ENCODE peak calls at places on chromosomes 13 and 19, in four cellular contexts. L is breast epithelium, F is fibroblast of the aortic adventitia, W is uterus. G is an unnamed sample.

GRCh38 chr13:59332966-59333365 is 830.8 kb downstream of the DIAPH3 start:
- DNase-seq in L (no peak), F (no peak), W (no peak), G (no peak)

GRCh38 chr13:19713186-19713965 is 69.4 kb downstream of the PSPC1 start:
- DNase-seq in L (no peak), W (no peak), F (peak), G (peak)

GRCh38 chr19:9819590-9819898 is 665 bp upstream of the FBXL12 start:
- DNase-seq in F (no peak), L (no peak), W (no peak), G (no peak)

GRCh38 chr13:39692650-39693438 is 37.4 kb downstream of the COG6 start:
- DNase-seq in L (no peak), F (peak), W (no peak), G (no peak)

GRCh38 chr19:7928741-7929701 is 3.1 kb upstream of the CTXN1 start:
- DNase-seq in L (peak), W (peak), F (peak), G (no peak)

GRCh38 chr19:46731007-46731501 is 14.1 kb upstream of the PRKD2 start:
- DNase-seq in L (no peak), F (peak), W (no peak), G (no peak)

GRCh38 chr13:52377898-52378297 is 28.1 kb downstream of the THSD1 start:
- DNase-seq in W (no peak), F (no peak), L (no peak), G (no peak)

GRCh38 chr19:49214701-49215100 is 57.1 kb downstream of the TRPM4 start:
- DNase-seq in F (no peak), L (no peak), W (no peak), G (peak)

GRCh38 chr13:25778302-25778701 is 273.5 kb downstream of the SHISA2 start:
- DNase-seq in W (no peak), L (no peak), F (no peak), G (peak)

GRCh38 chr19:7373862-7374261 is 25.1 kb downstream of the ARHGEF18 start:
- DNase-seq in F (no peak), L (no peak), W (no peak), G (no peak)

GRCh38 chr19:52992109-52993004 is 21.4 kb upstream of the ERVV-1 start:
- DNase-seq in W (peak), F (peak), L (peak), G (no peak)

GRCh38 chr13:57045816-57046691 is 94.7 kb upstream of the PRR20A start:
- DNase-seq in W (no peak), L (no peak), F (no peak), G (no peak)

GRCh38 chr19:51372649-51373504 is at the start of gene NKG7:
- DNase-seq in L (no peak), F (no peak), W (no peak), G (peak)

GRCh38 chr13:44713793-44714469 is 137.8 kb upstream of the TSC22D1 start:
- DNase-seq in F (peak), W (no peak), L (peak), G (no peak)

GRCh38 chr13:27425918-27426630 is 1.7 kb downstream of the GTF3A start:
- DNase-seq in F (peak), W (peak), L (peak), G (peak)

GRCh38 chr13:20492641-20493040 is 33.0 kb downstream of the CRYL1 start:
- DNase-seq in F (peak), L (no peak), W (no peak), G (no peak)

GRCh38 chr13:74077847-74078246 is 56.4 kb downstream of the KLF12 start:
- DNase-seq in F (peak), W (no peak), L (no peak), G (no peak)

GRCh38 chr13:46197299-46197975 is 14.3 kb upstream of the LRRC63 start:
- DNase-seq in W (no peak), F (peak), L (no peak), G (no peak)

GRCh38 chr13:109586509-109587346 is 199.7 kb downstream of the IRS2 start:
- DNase-seq in W (no peak), F (no peak), L (no peak), G (no peak)

GRCh38 chr13:25733696-25734435 is 317.9 kb downstream of the SHISA2 start:
- DNase-seq in W (no peak), F (no peak), L (no peak), G (no peak)

GRCh38 chr13:20136781-20137703 is 23.8 kb downstream of the GJA3 start:
- DNase-seq in F (no peak), L (no peak), W (no peak), G (no peak)

GRCh38 chr19:17739121-17739875 is 12.0 kb upstream of the FCHO1 start:
- DNase-seq in W (no peak), L (no peak), F (no peak), G (no peak)

GRCh38 chr13:49791214-49791752 is 1.2 kb downstream of the KPNA3 start:
- DNase-seq in L (no peak), F (peak), W (no peak), G (peak)

DNA sequence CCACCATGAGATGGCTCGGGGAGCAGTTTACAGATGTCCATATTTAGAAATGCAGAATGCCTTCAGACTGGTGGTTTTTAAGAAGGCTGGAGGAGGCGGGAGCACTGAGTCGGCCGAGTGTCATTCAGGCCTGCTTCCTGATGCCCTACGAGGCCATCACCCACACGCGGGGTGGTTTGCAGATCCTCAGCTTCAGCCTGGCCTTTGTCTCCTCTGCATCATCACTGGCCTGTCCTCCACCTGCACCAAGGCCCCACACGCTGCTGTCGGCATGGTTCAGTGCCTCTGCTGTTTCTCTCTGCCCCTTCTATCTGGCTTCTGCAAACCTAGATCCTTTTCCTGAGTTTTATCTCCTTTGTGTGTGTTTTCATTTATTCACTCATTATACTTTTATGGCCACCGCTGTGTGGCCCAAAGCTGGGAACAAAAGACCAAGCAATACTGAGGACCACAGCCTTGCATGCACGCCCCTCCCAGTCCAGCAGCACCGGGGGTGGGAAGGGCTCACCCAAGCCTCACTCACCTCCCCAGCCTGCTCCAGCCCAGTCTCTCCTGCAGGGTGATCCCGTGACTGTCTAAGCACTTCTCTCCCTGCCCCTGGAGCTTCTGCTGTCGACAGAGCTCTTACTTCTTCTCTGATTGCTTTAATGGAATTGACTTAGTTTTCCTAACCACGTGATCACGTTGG is 240.8 kb downstream of the TEX29 start:
- DNase-seq in F (no peak), L (no peak), W (no peak), G (no peak)
- H3K4me3 ChIP-seq in F (no peak), L (no peak), W (no peak), G (no peak)

DNA sequence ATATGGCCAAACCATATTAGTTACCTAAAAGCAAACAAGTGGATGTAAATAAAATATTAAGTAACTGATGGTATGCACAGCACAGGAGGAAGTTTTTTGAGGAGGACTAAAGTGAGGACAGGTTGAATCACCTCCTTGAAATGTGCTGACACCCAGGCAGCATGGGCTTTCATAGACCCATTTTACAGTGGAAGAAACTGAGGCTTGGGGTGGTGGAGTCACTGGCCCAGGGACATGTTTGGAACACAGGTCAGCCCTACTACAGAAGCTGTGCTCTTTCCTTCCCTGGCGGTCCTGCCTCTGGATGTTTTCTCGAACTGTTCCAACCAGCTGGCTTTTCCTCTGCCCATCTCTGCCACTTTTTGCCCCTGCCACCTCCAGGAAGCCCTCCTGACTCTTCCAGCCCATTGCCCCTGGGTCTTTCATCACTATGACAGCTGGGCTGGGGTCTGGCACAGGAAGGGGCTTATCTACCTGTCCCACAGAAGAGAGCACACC is 11.2 kb upstream of the PTPRS start:
- DNase-seq in L (no peak), F (no peak), W (no peak), G (no peak)
- TF ChIP-seq CTCF in L (no peak), F (no peak), W (no peak), G (no peak)

GRCh38 chr19:13016628-13017305 is 21.5 kb downstream of the NFIX start:
- DNase-seq in L (no peak), F (peak), W (no peak), G (no peak)
- H3K4me3 ChIP-seq in L (peak), F (peak), W (peak), G (no peak)

GRCh38 chr13:31408927-31409326 is 209.2 kb downstream of the B3GLCT start:
- DNase-seq in F (no peak), W (no peak), L (no peak), G (no peak)

GRCh38 chr13:31413531-31413930 is 213.8 kb downstream of the B3GLCT start:
- DNase-seq in L (no peak), W (no peak), F (no peak), G (no peak)

DNA sequence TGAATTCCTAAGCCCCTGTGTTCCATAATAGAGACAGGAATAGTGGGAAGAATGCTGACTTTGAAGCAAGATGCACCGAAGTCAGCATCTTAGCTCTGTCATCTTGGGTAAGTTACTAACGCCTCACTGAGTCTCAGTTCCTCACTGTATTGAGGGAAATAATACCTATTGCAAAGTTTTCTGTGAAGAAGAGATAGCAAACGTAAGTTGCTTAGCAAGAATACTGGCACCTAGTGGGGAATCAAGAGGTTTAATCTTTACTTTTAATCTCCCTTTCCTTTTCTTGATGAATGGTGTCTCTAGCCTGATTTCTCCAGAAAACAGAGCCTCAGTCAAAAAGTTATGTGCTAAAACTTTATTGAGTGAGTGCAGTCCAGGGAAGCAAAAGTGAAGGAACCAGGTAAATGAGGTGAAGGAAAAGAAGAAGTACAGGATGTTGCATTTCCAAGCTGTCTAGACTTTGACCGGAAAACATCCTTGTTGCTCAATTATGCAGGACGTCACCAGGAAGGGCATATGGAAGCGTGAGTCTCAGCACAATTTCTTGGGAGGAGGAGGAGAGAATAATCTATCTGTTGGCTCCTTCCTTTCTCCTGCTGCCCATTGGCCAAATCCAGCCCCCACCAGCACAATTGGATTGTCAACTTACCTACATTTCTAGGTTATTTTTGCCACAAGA is 210.0 kb downstream of the B3GLCT start:
- DNase-seq in L (no peak), F (peak), W (no peak), G (no peak)
- TF ChIP-seq CTCF in L (no peak), F (peak), W (no peak), G (peak)

DNA sequence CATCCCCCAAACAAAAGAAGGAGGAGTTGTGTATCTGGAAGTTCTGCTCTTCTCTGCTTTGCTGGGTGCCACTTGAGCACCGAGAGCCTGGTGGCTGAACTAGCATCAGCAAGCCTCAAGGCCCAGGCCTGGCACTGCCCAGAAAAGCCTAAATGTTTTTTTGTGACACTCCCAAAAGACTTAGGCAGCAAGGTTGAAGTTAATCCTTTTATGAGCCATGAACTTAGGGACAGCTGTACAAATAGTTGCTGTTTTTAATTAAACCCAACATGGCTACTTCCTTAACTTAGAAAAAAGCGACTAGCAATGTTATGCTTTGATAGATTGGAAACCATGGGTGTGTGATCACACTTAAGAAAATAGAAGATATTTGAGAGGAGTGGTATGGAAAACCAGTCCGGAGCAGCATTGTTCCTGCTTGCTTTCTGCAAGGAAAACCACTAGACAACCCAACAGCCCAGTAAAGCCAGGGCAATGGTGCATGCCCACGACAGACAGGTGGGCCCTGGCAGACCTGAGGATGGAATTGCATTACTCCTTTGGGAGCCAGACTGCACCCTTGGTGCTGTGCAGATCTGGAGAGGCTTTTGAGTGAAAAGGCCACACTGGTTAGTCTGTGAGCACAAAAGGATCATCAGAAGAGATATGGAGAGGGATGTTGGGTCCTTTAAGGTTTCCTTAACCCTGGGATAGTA is 836 bp upstream of the DLEU7 start:
- DNase-seq in F (no peak), L (no peak), W (no peak), G (no peak)
- H3K4me3 ChIP-seq in F (no peak), L (no peak), W (no peak), G (no peak)

GRCh38 chr19:28063702-28064101 is 1149.2 kb downstream of the UQCRFS1 start:
- DNase-seq in F (no peak), W (no peak), L (no peak), G (no peak)
- TF ChIP-seq CTCF in F (no peak), W (no peak), L (no peak), G (no peak)

GRCh38 chr19:12789098-12789903 is 2.0 kb upstream of the JUNB start:
- DNase-seq in L (no peak), W (no peak), F (peak), G (no peak)
- H3K4me3 ChIP-seq in L (peak), W (peak), F (peak), G (peak)

GRCh38 chr13:71285700-71286099 is 581.3 kb downstream of the DACH1 start:
- DNase-seq in W (no peak), L (no peak), F (no peak), G (no peak)
- TF ChIP-seq CTCF in W (no peak), L (no peak), F (no peak), G (peak)

DNA sequence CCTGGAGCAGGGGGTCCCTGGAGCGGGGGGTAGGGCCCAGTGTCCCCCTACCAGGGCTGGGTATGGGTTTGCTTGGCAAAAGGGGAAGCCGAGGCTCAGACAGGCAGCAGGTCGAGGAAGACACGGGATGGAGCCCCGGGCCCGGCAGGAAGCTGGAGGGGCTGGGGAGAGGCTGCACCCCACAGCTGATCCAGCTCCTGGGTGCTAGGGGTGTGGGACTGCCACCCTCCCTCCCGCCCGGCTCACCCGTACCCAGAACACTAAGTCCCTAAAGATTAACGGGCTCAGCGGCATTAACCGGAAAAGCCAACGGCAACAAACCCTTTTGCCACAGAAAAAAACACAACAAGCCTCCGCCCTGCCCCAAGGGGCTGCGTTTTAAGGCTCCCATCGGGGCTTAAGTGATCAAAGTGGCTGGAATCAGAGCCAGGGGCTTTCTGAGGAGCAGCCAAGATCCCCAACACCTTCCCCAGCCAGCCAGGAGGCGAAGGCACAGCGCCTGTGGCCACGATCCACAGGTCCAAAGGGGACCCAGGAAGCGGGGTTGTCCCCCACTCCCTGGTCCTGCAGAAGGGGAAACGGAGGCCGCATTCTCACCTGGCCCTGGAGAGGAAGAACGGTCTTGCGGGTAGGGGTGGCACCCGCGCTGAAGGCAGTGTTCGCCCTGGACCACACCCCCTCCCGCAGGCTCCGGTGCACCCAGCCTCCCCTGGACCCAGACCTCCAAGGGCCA is 5.3 kb downstream of the TCF3 start:
- DNase-seq in W (no peak), L (no peak), F (no peak), G (no peak)
- H3K4me3 ChIP-seq in W (no peak), L (no peak), F (no peak), G (peak)